ENCODE peak calls at places on chromosomes 3 and 15, in four cellular contexts. F is progenitor cell of endocrine pancreas; L is activated T-cell treated with anti-CD3 and anti-CD28 coated beads, Interleukin-2, amount 50 U/mL, for 72 hours; N is GM13976. X is an unnamed sample.

GRCh38 chr3:156382458-156383346 is 172.2 kb downstream of the SSR3 start:
- DNase-seq in N (peak; percentile 45), F (no peak), L (peak; percentile 14), X (peak; percentile 68)

GRCh38 chr3:25151497-25151896 is 276.6 kb upstream of the RARB start:
- DNase-seq in N (no peak), F (no peak), L (no peak), X (no peak)

GRCh38 chr15:73052679-73053397 is 575 bp downstream of the NEO1 start:
- DNase-seq in N (peak; percentile 46), L (peak; percentile 27), F (peak; percentile 59), X (peak; percentile 61)

GRCh38 chr15:25342629-25343028 is 96.2 kb downstream of the UBE3A start:
- DNase-seq in F (no peak), N (no peak), L (no peak), X (no peak)

GRCh38 chr3:148075829-148076716 is 621.6 kb upstream of the AGTR1 start:
- DNase-seq in F (no peak), L (no peak), N (no peak), X (peak; percentile 37)

GRCh38 chr3:20197775-20198174 is 11.8 kb upstream of the SGO1 start:
- DNase-seq in L (no peak), F (no peak), N (no peak), X (no peak)

GRCh38 chr3:10983219-10983916 is 9.2 kb upstream of the SLC6A1 start:
- DNase-seq in L (peak; percentile 13), F (peak; percentile 21), N (peak; percentile 69), X (peak; percentile 65)

GRCh38 chr15:38650384-38650783 is 85.8 kb upstream of the RASGRP1 start:
- DNase-seq in N (no peak), F (no peak), L (no peak), X (no peak)

GRCh38 chr15:64507293-64507802 is 47.0 kb downstream of the ZNF609 start:
- DNase-seq in N (peak; percentile 59), F (no peak), L (peak; percentile 25), X (peak; percentile 24)

GRCh38 chr3:192445768-192446644 is 281.3 kb downstream of the FGF12 start:
- DNase-seq in L (no peak), N (no peak), F (no peak), X (no peak)

GRCh38 chr3:26647078-26647477 is 24.5 kb downstream of the LRRC3B start:
- DNase-seq in L (no peak), N (no peak), F (no peak), X (no peak)

GRCh38 chr3:108509263-108509662 is 1.1 kb downstream of the MYH15 start:
- DNase-seq in N (no peak), L (no peak), F (no peak), X (no peak)

GRCh38 chr3:44894485-44894884 is 20.1 kb downstream of the TGM4 start:
- DNase-seq in F (no peak), N (no peak), L (no peak), X (no peak)